ENCODE peak calls at places on chromosome X, in eight cellular contexts. Q, T, V, R, J, B, D and E are unnamed samples.

GRCh38 chrX:149638860-149639259 is 7.3 kb upstream of the TMEM185A start:
- DNase-seq in B (peak; percentile 8), Q (no peak), V (no peak), J (no peak), T (no peak), R (no peak), D (no peak), E (no peak)

GRCh38 chrX:10173331-10173900 is 16.6 kb downstream of the CLCN4 start:
- DNase-seq in T (peak; percentile 67), B (peak; percentile 97), R (peak; percentile 49), Q (no peak), D (peak; percentile 97), V (peak; percentile 21), J (peak; percentile 35), E (peak; percentile 81)

GRCh38 chrX:128800138-128800537 is 723.2 kb downstream of the SMARCA1 start:
- DNase-seq in Q (no peak), B (peak; percentile 3), D (peak; percentile 27), V (no peak), J (no peak), R (no peak), T (no peak), E (no peak)

GRCh38 chrX:71930298-71930697 is 19.7 kb downstream of the NHSL2 start:
- DNase-seq in R (no peak), D (no peak), T (no peak), J (no peak), V (no peak), B (no peak), Q (no peak), E (no peak)

GRCh38 chrX:149641832-149642231 is 10.2 kb upstream of the TMEM185A start:
- DNase-seq in T (no peak), J (no peak), R (no peak), D (no peak), V (no peak), B (no peak), Q (no peak), E (no peak)

GRCh38 chrX:1686642-1687041 is 71.8 kb downstream of the ASMT start:
- DNase-seq in B (peak; percentile 27), J (no peak), Q (no peak), R (no peak), T (no peak), D (no peak), V (no peak), E (no peak)

GRCh38 chrX:24148535-24149345 is 789 bp upstream of the ZFX start:
- DNase-seq in B (peak; percentile 64), T (peak; percentile 32), Q (no peak), V (no peak), J (no peak), D (no peak), R (no peak), E (no peak)

GRCh38 chrX:43504394-43504793 is 151.7 kb upstream of the MAOA start:
- DNase-seq in R (no peak), Q (no peak), D (peak; percentile 14), T (no peak), J (no peak), B (no peak), V (no peak), E (no peak)

GRCh38 chrX:13646154-13646549 is 6.8 kb upstream of the TCEANC start:
- DNase-seq in Q (peak; percentile 57), D (peak; percentile 77), V (peak; percentile 30), B (peak; percentile 78), T (peak; percentile 66), J (peak; percentile 71), R (no peak), E (no peak)